ENCODE peak calls at places on chromosome 11, in four cellular contexts. L, H, Z and E are unnamed samples.

GRCh38 chr11:8732748-8733241 is 50.2 kb downstream of the RPL27A start:
- DNase-seq in H (peak; percentile 50), Z (no peak), L (no peak), E (peak; percentile 82)

GRCh38 chr11:65802841-65803240 is 16.0 kb downstream of the OVOL1 start:
- DNase-seq in L (no peak), Z (no peak), H (no peak), E (no peak)

GRCh38 chr11:130403301-130403804 is 25.1 kb downstream of the ADAMTS8 start:
- DNase-seq in Z (no peak), H (peak; percentile 63), L (no peak), E (no peak)

GRCh38 chr11:5593146-5593545 is 3.3 kb upstream of the TRIM6 start:
- DNase-seq in Z (no peak), L (no peak), H (no peak), E (no peak)

GRCh38 chr11:68978626-68978930 is 2.2 kb downstream of the MRGPRD start:
- DNase-seq in Z (no peak), L (no peak), H (no peak), E (no peak)

GRCh38 chr11:83656931-83657330 is 370.8 kb upstream of the CCDC90B start:
- DNase-seq in Z (no peak), H (no peak), L (no peak), E (no peak)

GRCh38 chr11:112024178-112024777 is 930 bp upstream of the DLAT start:
- DNase-seq in Z (no peak), H (no peak), L (no peak), E (no peak)

GRCh38 chr11:77195071-77195705 is 67.1 kb downstream of the MYO7A start:
- DNase-seq in Z (no peak), L (no peak), H (no peak), E (no peak)

GRCh38 chr11:36091256-36091811 is 147.5 kb downstream of the LDLRAD3 start:
- DNase-seq in H (no peak), L (no peak), Z (no peak), E (no peak)

GRCh38 chr11:121321614-121322243 is 29.2 kb downstream of the SC5D start:
- DNase-seq in Z (no peak), H (no peak), L (no peak), E (peak; percentile 25)

GRCh38 chr11:78168539-78169477 is 19.6 kb downstream of the KCTD21 start:
- DNase-seq in H (no peak), L (no peak), Z (no peak), E (no peak)

GRCh38 chr11:120340529-120340928 is 4.3 kb downstream of the ARHGEF12 start:
- DNase-seq in Z (no peak), H (no peak), L (no peak), E (no peak)

GRCh38 chr11:61007971-61008896 is 36.8 kb downstream of the CD6 start:
- DNase-seq in Z (no peak), L (no peak), H (no peak), E (no peak)

GRCh38 chr11:107549253-107549953 is 16.1 kb downstream of the ALKBH8 start:
- DNase-seq in Z (no peak), L (no peak), H (peak; percentile 9), E (no peak)

GRCh38 chr11:23723861-23724260 is 773.0 kb upstream of the LUZP2 start:
- DNase-seq in Z (no peak), L (no peak), H (no peak), E (no peak)

GRCh38 chr11:34509336-34509902 is 4.2 kb downstream of the ELF5 start:
- DNase-seq in Z (no peak), L (no peak), H (no peak), E (no peak)

GRCh38 chr11:32829680-32830412 is at the start of gene PRRG4:
- DNase-seq in L (no peak), Z (no peak), H (no peak), E (peak; percentile 82)